ENCODE peak calls at places on chromosomes 1 and 21, in four cellular contexts. V, K, Q and T are unnamed samples.

GRCh38 chr21:31117046-31117916 is 79.0 kb upstream of the KRTAP19-8 start:
- DNase-seq in Q (no peak), V (no peak), K (peak; percentile 88), T (no peak)

GRCh38 chr1:24896596-24897262 is 33.3 kb downstream of the RUNX3 start:
- DNase-seq in K (no peak), Q (no peak), V (no peak), T (no peak)

GRCh38 chr1:95388041-95388440 is 154.0 kb downstream of the RWDD3 start:
- DNase-seq in Q (no peak), V (no peak), K (no peak), T (no peak)

GRCh38 chr1:223426936-223427335 is 33.7 kb downstream of the CCDC185 start:
- DNase-seq in Q (no peak), K (no peak), V (no peak), T (no peak)

GRCh38 chr1:13585996-13586395 is 2.4 kb downstream of the PDPN start:
- DNase-seq in Q (no peak), K (no peak), V (no peak), T (no peak)

GRCh38 chr1:3027611-3028371 is 6.5 kb downstream of the ACTRT2 start:
- DNase-seq in K (no peak), V (peak; percentile 7), Q (peak; percentile 20), T (no peak)

GRCh38 chr1:94928293-94928939 is 1.5 kb upstream of the CNN3 start:
- DNase-seq in K (no peak), Q (no peak), V (no peak), T (no peak)

GRCh38 chr1:25628741-25629421 is 12.3 kb downstream of the MAN1C1 start:
- DNase-seq in K (no peak), V (no peak), Q (no peak), T (no peak)

GRCh38 chr1:233368106-233368783 is 40.7 kb downstream of the MAP3K21 start:
- DNase-seq in V (no peak), K (peak; percentile 61), Q (no peak), T (no peak)

GRCh38 chr1:29592731-29593130 is 356.4 kb downstream of the PTPRU start:
- DNase-seq in V (no peak), K (no peak), Q (no peak), T (no peak)

GRCh38 chr1:1960480-1961196 is 41.6 kb upstream of the TMEM52 start:
- DNase-seq in V (no peak), Q (no peak), K (no peak), T (no peak)

GRCh38 chr1:157496121-157496526 is 56.2 kb downstream of the FCRL5 start:
- DNase-seq in V (no peak), K (peak; percentile 23), Q (no peak), T (no peak)

GRCh38 chr1:168972225-168972624 is 134.3 kb upstream of the ATP1B1 start:
- DNase-seq in Q (no peak), K (no peak), V (no peak), T (no peak)

GRCh38 chr1:171998711-171999110 is 157.4 kb downstream of the DNM3 start:
- DNase-seq in Q (no peak), V (no peak), K (no peak), T (no peak)

GRCh38 chr1:109265016-109265415 is 15.7 kb downstream of the CELSR2 start:
- DNase-seq in K (no peak), V (no peak), Q (no peak), T (no peak)

GRCh38 chr1:233473549-233474204 is 140.2 kb upstream of the KCNK1 start:
- DNase-seq in V (no peak), Q (no peak), K (no peak), T (no peak)

GRCh38 chr1:40291293-40291692 is 25.8 kb downstream of the COL9A2 start:
- DNase-seq in Q (no peak), V (no peak), K (no peak), T (no peak)

GRCh38 chr1:99969729-99970591 is at the start of gene SLC35A3:
- DNase-seq in V (peak; percentile 81), K (peak; percentile 44), Q (peak; percentile 61), T (peak; percentile 79)

GRCh38 chr1:29550119-29550841 is 314.0 kb downstream of the PTPRU start:
- DNase-seq in K (no peak), V (no peak), Q (no peak), T (peak; percentile 58)

GRCh38 chr1:22749919-22750670 is 39.5 kb downstream of the EPHB2 start:
- DNase-seq in Q (no peak), K (peak; percentile 89), V (peak; percentile 37), T (no peak)

GRCh38 chr1:15941899-15942660 is 33.8 kb downstream of the ZBTB17 start:
- DNase-seq in V (no peak), K (no peak), Q (peak; percentile 29), T (no peak)

GRCh38 chr1:203282720-203283542 is 22.4 kb upstream of the BTG2 start:
- DNase-seq in Q (no peak), K (no peak), V (no peak), T (no peak)

GRCh38 chr1:85134583-85135455 is 66.0 kb downstream of the SYDE2 start:
- DNase-seq in Q (no peak), K (no peak), V (no peak), T (no peak)

GRCh38 chr1:79797487-79797886 is 791.0 kb upstream of the ADGRL4 start:
- DNase-seq in V (no peak), Q (no peak), K (no peak), T (no peak)

GRCh38 chr1:154608522-154609294 is 722 bp upstream of the ADAR start:
- DNase-seq in Q (peak; percentile 44), K (peak; percentile 64), V (peak; percentile 37), T (peak; percentile 65)

GRCh38 chr1:118294817-118295486 is 109.9 kb upstream of the SPAG17 start:
- DNase-seq in Q (no peak), V (no peak), K (no peak), T (no peak)